ENCODE peak calls at places on chromosomes 13 and 19, in nine cellular contexts. Q is pancreas; L is left lung; I is body of pancreas; B is endothelial cell of umbilical vein; G is effector memory CD4-positive, alpha-beta T cell; H is bronchial epithelial cell; W is adipocyte; N is brain microvascular endothelial cell. J is an unnamed sample. For H3K36me3, the result is how much of the 10 kb centered on the place peaks cover.

GRCh38 chr19:45477713-45478453 is 10.1 kb downstream of the FOSB start:
- DNase-seq in Q (peak), L (no peak), I (no peak), B (no peak), G (peak), H (peak), W (no peak), N (no peak), J (no peak)

GRCh38 chr13:102555914-102556553 is 40.8 kb upstream of the TPP2 start:
- DNase-seq in Q (no peak), L (no peak), I (no peak), B (peak), G (no peak), H (peak), W (peak), N (peak), J (no peak)

GRCh38 chr19:28394705-28395104 is 818.2 kb downstream of the UQCRFS1 start:
- DNase-seq in Q (no peak), L (no peak), I (no peak), B (no peak), G (no peak), H (no peak), W (no peak), N (no peak), J (no peak)

GRCh38 chr19:52527954-52528326 is 472 bp downstream of the ZNF808 start:
- DNase-seq in Q (peak), L (peak), I (peak), B (no peak), G (no peak), H (no peak), W (peak), N (no peak), J (peak)

GRCh38 chr19:58059003-58059671 is at the start of gene ZNF135:
- DNase-seq in Q (peak), L (peak), I (peak), B (peak), G (no peak), H (peak), W (peak), N (peak), J (peak)

GRCh38 chr19:10052602-10053360 is 33.3 kb upstream of the SHFL start:
- DNase-seq in Q (peak), L (no peak), I (peak), B (no peak), G (no peak), H (no peak), W (no peak), N (no peak), J (no peak)

GRCh38 chr19:35363001-35363590 is 4.8 kb downstream of the FFAR3 start:
- DNase-seq in Q (no peak), L (no peak), I (no peak), B (no peak), G (no peak), H (no peak), W (no peak), N (no peak), J (no peak)

GRCh38 chr19:19627716-19628498 is at the start of gene LPAR2:
- DNase-seq in Q (peak), L (peak), I (peak), B (no peak), G (peak), H (no peak), W (peak), N (no peak), J (peak)

GRCh38 chr19:11539495-11540365 is 1.1 kb downstream of the CNN1 start:
- DNase-seq in Q (no peak), L (no peak), I (no peak), B (no peak), G (no peak), H (no peak), W (no peak), N (peak), J (peak)

GRCh38 chr13:67369895-67370660 is 139.9 kb upstream of the PCDH9 start:
- DNase-seq in Q (no peak), L (no peak), I (no peak), B (no peak), G (no peak), H (peak), W (peak), N (peak), J (no peak)

GRCh38 chr19:2926341-2927031 is 18.3 kb downstream of the ZNF77 start:
- DNase-seq in Q (no peak), L (no peak), I (no peak), B (no peak), G (no peak), H (no peak), W (no peak), N (no peak), J (no peak)

GRCh38 chr19:11088508-11089253 is 582 bp upstream of the LDLR start:
- DNase-seq in Q (no peak), L (no peak), I (no peak), B (no peak), G (no peak), H (no peak), W (peak), N (no peak), J (no peak)

GRCh38 chr19:32387701-32388392 is 17.7 kb upstream of the DPY19L3 start:
- DNase-seq in Q (no peak), L (no peak), I (no peak), B (no peak), G (no peak), H (no peak), W (peak), N (peak), J (no peak)

GRCh38 chr19:15197275-15198005 is 3.4 kb downstream of the NOTCH3 start:
- DNase-seq in Q (peak), L (no peak), I (no peak), B (no peak), G (no peak), H (no peak), W (no peak), N (no peak), J (no peak)

GRCh38 chr13:50198508-50198907 is 183.3 kb downstream of the KCNRG start:
- DNase-seq in Q (no peak), L (no peak), I (no peak), B (peak), G (no peak), H (peak), W (no peak), N (peak), J (no peak)

GRCh38 chr13:23866420-23867026 is 22.7 kb downstream of the MIPEP start:
- DNase-seq in Q (no peak), L (no peak), I (no peak), B (no peak), G (no peak), H (no peak), W (no peak), N (no peak), J (no peak)

GRCh38 chr13:109336730-109337129 is 449.7 kb downstream of the IRS2 start:
- DNase-seq in Q (no peak), L (no peak), I (no peak), B (no peak), G (no peak), H (peak), W (peak), N (peak), J (no peak)

GRCh38 chr13:20006206-20006605 is 47.7 kb downstream of the ZMYM2 start:
- DNase-seq in Q (no peak), L (no peak), I (no peak), B (peak), G (no peak), H (no peak), W (no peak), N (peak), J (no peak)
- H3K36me3 ChIP-seq in Q (under half), L (under half), I (under half), B (under half), G (half or more), H (under half), W (half or more), N (under half), J (half or more)

GRCh38 chr19:1119475-1120217 is 15.9 kb downstream of the GPX4 start:
- DNase-seq in Q (no peak), L (no peak), I (no peak), B (no peak), G (no peak), H (no peak), W (no peak), N (no peak), J (no peak)
- H3K4me3 ChIP-seq in Q (no peak), L (no peak), I (no peak), B (no peak), G (no peak), H (no peak), W (no peak), N (no peak), J (no peak)

DNA sequence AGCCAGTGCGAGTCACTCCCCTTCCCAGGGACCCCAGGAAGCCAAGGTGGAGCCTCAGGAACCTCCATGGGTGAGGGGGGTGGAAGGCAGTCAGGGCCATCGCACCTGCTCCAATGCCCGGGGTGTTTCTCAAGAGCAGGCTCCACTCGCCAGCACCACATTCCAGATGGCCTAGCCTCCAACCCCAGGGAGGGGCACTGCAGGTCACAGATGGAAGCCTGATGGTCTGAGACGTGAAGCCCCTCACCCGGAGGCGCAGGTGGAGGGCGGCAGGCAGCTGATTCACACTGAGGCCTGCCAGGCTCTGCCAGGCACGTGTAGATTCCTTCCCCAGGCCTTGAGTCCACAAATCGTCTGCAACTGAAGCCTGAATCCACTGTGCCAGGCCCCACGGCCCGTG is 23.0 kb upstream of the ISYNA1 start:
- DNase-seq in Q (peak), L (peak), I (no peak), B (no peak), G (no peak), H (no peak), W (no peak), N (no peak), J (no peak)
- H3K36me3 ChIP-seq in Q (under half), L (under half), I (under half), B (under half), G (half or more), H (under half), W (under half), N (under half), J (under half)

GRCh38 chr13:45207319-45207718 is 6.5 kb upstream of the KCTD4 start:
- DNase-seq in Q (no peak), L (no peak), I (no peak), B (no peak), G (no peak), H (peak), W (peak), N (no peak), J (no peak)
- H3K4me3 ChIP-seq in Q (no peak), L (no peak), I (no peak), B (no peak), G (no peak), H (no peak), W (peak), N (no peak), J (no peak)

DNA sequence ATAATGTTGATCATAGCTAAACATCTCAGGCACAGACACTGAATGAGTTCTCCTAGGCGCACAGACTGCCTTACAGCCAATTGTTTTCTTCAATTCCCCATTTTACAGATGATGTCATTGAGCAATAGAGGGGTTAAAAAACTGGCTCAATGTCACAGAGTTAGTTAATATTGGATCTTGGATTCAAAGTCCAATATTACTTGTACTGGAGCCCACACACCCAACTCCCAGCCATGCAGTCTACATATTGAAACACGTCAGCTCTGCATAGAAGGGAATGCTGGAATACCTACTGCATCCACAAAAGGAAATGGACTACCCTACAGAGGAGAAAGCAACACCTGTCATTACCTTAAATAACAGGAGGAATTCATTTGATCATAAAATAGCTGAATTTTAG is 76.1 kb upstream of the SLC15A1 start:
- DNase-seq in Q (no peak), L (no peak), I (peak), B (no peak), G (no peak), H (no peak), W (no peak), N (no peak), J (no peak)
- H3K36me3 ChIP-seq in Q (under half), L (under half), I (under half), B (under half), G (half or more), H (under half), W (under half), N (under half), J (half or more)

GRCh38 chr19:39993605-39994004 is 3.3 kb upstream of the ZNF546 start:
- DNase-seq in Q (no peak), L (no peak), I (no peak), B (no peak), G (no peak), H (no peak), W (no peak), N (no peak), J (no peak)

GRCh38 chr19:39996811-39997594 is at the start of gene ZNF546:
- DNase-seq in Q (peak), L (peak), I (peak), B (peak), G (peak), H (peak), W (peak), N (peak), J (peak)

GRCh38 chr19:39997595-39998216 is 846 bp downstream of the ZNF546 start:
- DNase-seq in Q (no peak), L (no peak), I (no peak), B (no peak), G (no peak), H (no peak), W (peak), N (no peak), J (no peak)

GRCh38 chr19:39996218-39996810 is 546 bp upstream of the ZNF546 start:
- DNase-seq in Q (no peak), L (no peak), I (no peak), B (no peak), G (peak), H (peak), W (peak), N (peak), J (no peak)

DNA sequence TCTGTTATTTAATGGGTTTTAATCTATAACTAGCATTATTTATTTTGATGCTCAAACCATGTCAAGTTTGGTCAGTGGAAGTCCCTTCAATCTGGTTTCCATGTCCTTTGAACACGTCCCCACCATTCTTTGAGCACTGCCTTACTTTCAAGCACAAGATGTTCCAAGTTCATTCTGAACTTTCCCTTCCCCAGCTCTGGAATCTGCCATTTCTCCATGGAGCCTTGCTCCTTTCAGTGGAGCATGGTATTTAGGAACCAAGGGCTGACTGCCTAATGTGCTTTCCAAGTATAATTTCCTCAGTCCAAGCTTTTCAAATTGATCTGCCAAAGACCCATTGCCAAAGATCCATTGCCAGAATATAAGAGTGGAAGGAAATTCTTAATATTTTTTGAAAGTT is 1.1 kb upstream of the ZNF546 start:
- DNase-seq in Q (no peak), L (no peak), I (no peak), B (no peak), G (no peak), H (no peak), W (no peak), N (no peak), J (no peak)
- H3K4me3 ChIP-seq in Q (peak), L (peak), I (no peak), B (peak), G (no peak), H (no peak), W (peak), N (peak), J (peak)

J was measured in heart left ventricle.